ENCODE peak calls at places on chromosomes 2 and 18, in nine cellular contexts. Y is esophagus muscularis mucosa, K is upper lobe of right lung, B is tibial nerve, M is lung, J is heart left ventricle, X is GM12878, A is hepatocyte, U is neural progenitor cell. Z is an unnamed sample.

GRCh38 chr2:186718895-186719294 is 25.0 kb downstream of the FAM171B start:
- DNase-seq in K (no peak), U (peak), Y (no peak), X (no peak), M (no peak), B (no peak), J (no peak), A (no peak), Z (no peak)

GRCh38 chr2:110126926-110127325 is 11.3 kb upstream of the MALL start:
- DNase-seq in X (no peak), B (no peak), U (peak), J (no peak), M (no peak), K (no peak), A (no peak), Y (no peak), Z (no peak)

GRCh38 chr2:171469176-171469575 is 35.1 kb downstream of the DCAF17 start:
- DNase-seq in K (no peak), A (no peak), Y (no peak), M (no peak), B (no peak), J (no peak), U (no peak), X (no peak), Z (no peak)

GRCh38 chr18:44453505-44453904 is 227.2 kb upstream of the SETBP1 start:
- DNase-seq in B (no peak), U (no peak), X (no peak), K (no peak), A (no peak), Y (no peak), J (no peak), M (no peak), Z (no peak)

GRCh38 chr2:190843874-190844699 is 36.5 kb upstream of the GLS start:
- DNase-seq in J (no peak), B (no peak), X (peak), K (no peak), M (no peak), A (no peak), U (no peak), Y (no peak), Z (no peak)

GRCh38 chr2:226256237-226256636 is 543.4 kb downstream of the IRS1 start:
- DNase-seq in J (no peak), U (no peak), X (no peak), A (peak), M (no peak), B (no peak), Y (no peak), K (no peak), Z (no peak)

GRCh38 chr2:129849559-129850160 is 129.8 kb upstream of the RAB6C start:
- DNase-seq in X (peak), U (peak), J (no peak), A (peak), M (no peak), Y (no peak), B (no peak), K (no peak), Z (no peak)

GRCh38 chr2:217873371-217873770 is 129.4 kb downstream of the TNS1 start:
- DNase-seq in B (no peak), A (no peak), X (no peak), J (no peak), Y (no peak), U (no peak), K (no peak), M (no peak), Z (no peak)

GRCh38 chr2:221929259-221929658 is 357.2 kb upstream of the EPHA4 start:
- DNase-seq in K (no peak), U (no peak), X (no peak), B (no peak), M (no peak), J (no peak), A (no peak), Y (no peak), Z (no peak)

GRCh38 chr2:24009367-24009679 is 562 bp upstream of the MFSD2B start:
- DNase-seq in A (no peak), J (no peak), M (no peak), K (no peak), X (no peak), Y (no peak), U (no peak), B (no peak), Z (no peak)

GRCh38 chr2:72143441-72144356 is 4.0 kb downstream of the CYP26B1 start:
- DNase-seq in Y (no peak), A (no peak), B (peak), K (peak), U (peak), J (peak), X (no peak), M (peak), Z (peak)

GRCh38 chr2:72142743-72143440 is 4.8 kb downstream of the CYP26B1 start:
- DNase-seq in U (peak), B (peak), A (peak), K (peak), X (no peak), J (peak), Y (no peak), M (no peak), Z (peak)

GRCh38 chr2:72145658-72146329 is 1.9 kb downstream of the CYP26B1 start:
- DNase-seq in X (no peak), K (peak), Y (peak), M (peak), J (no peak), B (no peak), A (peak), U (no peak), Z (no peak)

GRCh38 chr2:72144746-72145657 is 2.7 kb downstream of the CYP26B1 start:
- DNase-seq in X (no peak), M (peak), J (peak), K (peak), B (peak), A (peak), U (peak), Y (peak), Z (peak)

GRCh38 chr2:72144412-72144745 is 3.3 kb downstream of the CYP26B1 start:
- DNase-seq in J (peak), U (no peak), M (no peak), K (no peak), B (no peak), X (no peak), Y (peak), A (no peak), Z (no peak)
- H3K4me3 ChIP-seq in J (peak), U (peak), M (no peak), K (peak), B (peak), X (no peak), Y (peak), A (peak), Z (peak)

GRCh38 chr2:25430556-25430955 is 88.8 kb upstream of the DNMT3A start:
- DNase-seq in X (no peak), Y (no peak), M (no peak), B (no peak), A (no peak), U (no peak), J (no peak), K (no peak), Z (no peak)
- TF ChIP-seq CTCF in X (no peak), Y (no peak), M (no peak), B (no peak), A (no peak), U (no peak), J (no peak), K (no peak), Z (no peak)

GRCh38 chr2:158668394-158668793 is 126.7 kb upstream of the DAPL1 start:
- DNase-seq in Y (peak), K (no peak), U (no peak), B (no peak), X (no peak), M (no peak), A (no peak), J (no peak), Z (no peak)

GRCh38 chr2:158665536-158666302 is 129.4 kb upstream of the DAPL1 start:
- DNase-seq in M (no peak), B (no peak), J (no peak), A (no peak), X (no peak), K (no peak), U (no peak), Y (no peak), Z (peak)

GRCh38 chr2:158667567-158667966 is 127.5 kb upstream of the DAPL1 start:
- DNase-seq in X (no peak), Y (no peak), K (no peak), B (no peak), A (no peak), M (no peak), J (no peak), U (no peak), Z (no peak)

GRCh38 chr2:158667969-158668368 is 127.1 kb upstream of the DAPL1 start:
- DNase-seq in X (no peak), J (no peak), B (no peak), U (no peak), K (no peak), A (no peak), Y (peak), M (no peak), Z (no peak)

GRCh38 chr2:158666969-158667368 is 128.1 kb upstream of the DAPL1 start:
- DNase-seq in J (no peak), X (no peak), A (no peak), Y (peak), M (no peak), K (no peak), B (no peak), U (no peak), Z (no peak)
- H3K27ac ChIP-seq in J (no peak), X (no peak), A (no peak), Y (peak), M (peak), K (no peak), B (no peak), U (no peak), Z (no peak)

GRCh38 chr18:27581261-27581904 is 396.3 kb upstream of the CHST9 start:
- DNase-seq in B (no peak), J (no peak), X (no peak), M (no peak), Y (no peak), K (no peak), A (no peak), U (no peak), Z (no peak)

GRCh38 chr18:27583021-27583420 is 397.9 kb upstream of the CHST9 start:
- DNase-seq in K (no peak), M (no peak), X (no peak), J (no peak), B (no peak), U (no peak), Y (no peak), A (no peak), Z (no peak)

GRCh38 chr18:27579364-27579763 is 394.3 kb upstream of the CHST9 start:
- DNase-seq in B (no peak), J (no peak), K (no peak), M (no peak), U (no peak), A (no peak), Y (no peak), X (no peak), Z (no peak)

GRCh38 chr18:27577265-27577664 is 392.2 kb upstream of the CHST9 start:
- DNase-seq in U (peak), M (no peak), B (no peak), Y (no peak), J (no peak), K (no peak), A (no peak), X (no peak), Z (no peak)

GRCh38 chr18:27577740-27578139 is 392.6 kb upstream of the CHST9 start:
- DNase-seq in K (no peak), Y (no peak), X (no peak), B (no peak), J (no peak), U (peak), A (no peak), M (no peak), Z (no peak)
- H3K4me3 ChIP-seq in K (no peak), Y (no peak), X (no peak), B (no peak), J (no peak), U (no peak), A (no peak), M (no peak), Z (no peak)